ENCODE peak calls at places on chromosome 1, in seven cellular contexts. One of them, this sample, is unnamed.

GRCh38 chr1:199742547-199742946 is 285.0 kb upstream of the NR5A2 start:
- DNase-seq in esophagus squamous epithelium: no peak
- DNase-seq in gastrocnemius medialis: no peak
- DNase-seq in A549: peak; percentile 80
- DNase-seq in NB4: peak; percentile 84
- DNase-seq in sigmoid colon: no peak
- DNase-seq in ovary: no peak
- DNase-seq in this sample: no peak

GRCh38 chr1:204254031-204254661 is 40.4 kb upstream of the GOLT1A start:
- DNase-seq in esophagus squamous epithelium: no peak
- DNase-seq in gastrocnemius medialis: peak; percentile 80
- DNase-seq in A549: no peak
- DNase-seq in NB4: peak; percentile 48
- DNase-seq in sigmoid colon: peak; percentile 91
- DNase-seq in ovary: no peak
- DNase-seq in this sample: peak; percentile 94

GRCh38 chr1:100347009-100347966 is 5.0 kb upstream of the CDC14A start:
- DNase-seq in esophagus squamous epithelium: no peak
- DNase-seq in gastrocnemius medialis: no peak
- DNase-seq in A549: no peak
- DNase-seq in NB4: peak; percentile 27
- DNase-seq in sigmoid colon: no peak
- DNase-seq in ovary: no peak
- DNase-seq in this sample: no peak

GRCh38 chr1:61388586-61388985 is 306.2 kb downstream of the NFIA start:
- DNase-seq in esophagus squamous epithelium: no peak
- DNase-seq in gastrocnemius medialis: no peak
- DNase-seq in A549: no peak
- DNase-seq in NB4: no peak
- DNase-seq in sigmoid colon: no peak
- DNase-seq in ovary: no peak
- DNase-seq in this sample: no peak

GRCh38 chr1:116809181-116809508 is 54.9 kb downstream of the CD2 start:
- DNase-seq in esophagus squamous epithelium: no peak
- DNase-seq in gastrocnemius medialis: no peak
- DNase-seq in A549: no peak
- DNase-seq in NB4: no peak
- DNase-seq in sigmoid colon: no peak
- DNase-seq in ovary: no peak
- DNase-seq in this sample: no peak

GRCh38 chr1:84997667-84998600 is 1.0 kb upstream of the MCOLN2 start:
- DNase-seq in esophagus squamous epithelium: no peak
- DNase-seq in gastrocnemius medialis: no peak
- DNase-seq in A549: no peak
- DNase-seq in NB4: peak; percentile 24
- DNase-seq in sigmoid colon: no peak
- DNase-seq in ovary: no peak
- DNase-seq in this sample: no peak

GRCh38 chr1:154941332-154941995 is 4.9 kb upstream of the PMVK start:
- DNase-seq in esophagus squamous epithelium: no peak
- DNase-seq in gastrocnemius medialis: no peak
- DNase-seq in A549: no peak
- DNase-seq in NB4: no peak
- DNase-seq in sigmoid colon: no peak
- DNase-seq in ovary: peak; percentile 84
- DNase-seq in this sample: no peak

GRCh38 chr1:189627427-189627826 is 850.2 kb downstream of the BRINP3 start:
- DNase-seq in esophagus squamous epithelium: no peak
- DNase-seq in gastrocnemius medialis: no peak
- DNase-seq in A549: no peak
- DNase-seq in NB4: no peak
- DNase-seq in sigmoid colon: no peak
- DNase-seq in ovary: no peak
- DNase-seq in this sample: no peak

GRCh38 chr1:34362949-34363348 is 186.2 kb downstream of the C1orf94 start:
- DNase-seq in esophagus squamous epithelium: no peak
- DNase-seq in gastrocnemius medialis: no peak
- DNase-seq in A549: no peak
- DNase-seq in NB4: no peak
- DNase-seq in sigmoid colon: no peak
- DNase-seq in ovary: no peak
- DNase-seq in this sample: no peak

GRCh38 chr1:33429846-33430750 is 797 bp downstream of the PHC2 start:
- DNase-seq in esophagus squamous epithelium: no peak
- DNase-seq in gastrocnemius medialis: no peak
- DNase-seq in A549: peak; percentile 5
- DNase-seq in NB4: peak; percentile 41
- DNase-seq in sigmoid colon: peak; percentile 82
- DNase-seq in ovary: peak; percentile 68
- DNase-seq in this sample: peak; percentile 87

GRCh38 chr1:14570514-14570913 is 28.0 kb upstream of the KAZN start:
- DNase-seq in esophagus squamous epithelium: no peak
- DNase-seq in gastrocnemius medialis: no peak
- DNase-seq in A549: no peak
- DNase-seq in NB4: no peak
- DNase-seq in sigmoid colon: no peak
- DNase-seq in ovary: no peak
- DNase-seq in this sample: no peak

GRCh38 chr1:167276969-167277368 is 56.3 kb downstream of the POU2F1 start:
- DNase-seq in esophagus squamous epithelium: no peak
- DNase-seq in gastrocnemius medialis: no peak
- DNase-seq in A549: no peak
- DNase-seq in NB4: no peak
- DNase-seq in sigmoid colon: no peak
- DNase-seq in ovary: no peak
- DNase-seq in this sample: no peak

GRCh38 chr1:178931843-178932551 is 61.1 kb upstream of the ANGPTL1 start:
- DNase-seq in esophagus squamous epithelium: no peak
- DNase-seq in gastrocnemius medialis: peak; percentile 75
- DNase-seq in A549: no peak
- DNase-seq in NB4: peak; percentile 93
- DNase-seq in sigmoid colon: peak; percentile 96
- DNase-seq in ovary: peak; percentile 85
- DNase-seq in this sample: peak; percentile 92

GRCh38 chr1:228006034-228006792 is 585 bp upstream of the WNT3A start:
- DNase-seq in esophagus squamous epithelium: no peak
- DNase-seq in gastrocnemius medialis: no peak
- DNase-seq in A549: no peak
- DNase-seq in NB4: no peak
- DNase-seq in sigmoid colon: peak; percentile 45
- DNase-seq in ovary: peak; percentile 5
- DNase-seq in this sample: peak; percentile 77

GRCh38 chr1:230495021-230495550 is 69.0 kb upstream of the PGBD5 start:
- DNase-seq in esophagus squamous epithelium: no peak
- DNase-seq in gastrocnemius medialis: no peak
- DNase-seq in A549: no peak
- DNase-seq in NB4: no peak
- DNase-seq in sigmoid colon: no peak
- DNase-seq in ovary: no peak
- DNase-seq in this sample: no peak

GRCh38 chr1:2583871-2584341 is 2.7 kb upstream of the PRXL2B start:
- DNase-seq in esophagus squamous epithelium: no peak
- DNase-seq in gastrocnemius medialis: no peak
- DNase-seq in A549: no peak
- DNase-seq in NB4: no peak
- DNase-seq in sigmoid colon: no peak
- DNase-seq in ovary: no peak
- DNase-seq in this sample: no peak

GRCh38 chr1:8133657-8134430 is 107.7 kb upstream of the ERRFI1 start:
- DNase-seq in esophagus squamous epithelium: no peak
- DNase-seq in gastrocnemius medialis: peak; percentile 77
- DNase-seq in A549: no peak
- DNase-seq in NB4: peak; percentile 45
- DNase-seq in sigmoid colon: peak; percentile 95
- DNase-seq in ovary: peak; percentile 87
- DNase-seq in this sample: peak; percentile 84

GRCh38 chr1:178628637-178629548 is 96.2 kb upstream of the RALGPS2 start:
- DNase-seq in esophagus squamous epithelium: no peak
- DNase-seq in gastrocnemius medialis: no peak
- DNase-seq in A549: no peak
- DNase-seq in NB4: no peak
- DNase-seq in sigmoid colon: no peak
- DNase-seq in ovary: no peak
- DNase-seq in this sample: no peak

GRCh38 chr1:200992382-200993101 is 31.0 kb downstream of the KIF21B start:
- DNase-seq in esophagus squamous epithelium: no peak
- DNase-seq in gastrocnemius medialis: no peak
- DNase-seq in A549: no peak
- DNase-seq in NB4: no peak
- DNase-seq in sigmoid colon: no peak
- DNase-seq in ovary: no peak
- DNase-seq in this sample: no peak

GRCh38 chr1:23984417-23985186 is 4.5 kb upstream of the SRSF10 start:
- DNase-seq in esophagus squamous epithelium: no peak
- DNase-seq in gastrocnemius medialis: no peak
- DNase-seq in A549: no peak
- DNase-seq in NB4: no peak
- DNase-seq in sigmoid colon: no peak
- DNase-seq in ovary: no peak
- DNase-seq in this sample: no peak

DNA sequence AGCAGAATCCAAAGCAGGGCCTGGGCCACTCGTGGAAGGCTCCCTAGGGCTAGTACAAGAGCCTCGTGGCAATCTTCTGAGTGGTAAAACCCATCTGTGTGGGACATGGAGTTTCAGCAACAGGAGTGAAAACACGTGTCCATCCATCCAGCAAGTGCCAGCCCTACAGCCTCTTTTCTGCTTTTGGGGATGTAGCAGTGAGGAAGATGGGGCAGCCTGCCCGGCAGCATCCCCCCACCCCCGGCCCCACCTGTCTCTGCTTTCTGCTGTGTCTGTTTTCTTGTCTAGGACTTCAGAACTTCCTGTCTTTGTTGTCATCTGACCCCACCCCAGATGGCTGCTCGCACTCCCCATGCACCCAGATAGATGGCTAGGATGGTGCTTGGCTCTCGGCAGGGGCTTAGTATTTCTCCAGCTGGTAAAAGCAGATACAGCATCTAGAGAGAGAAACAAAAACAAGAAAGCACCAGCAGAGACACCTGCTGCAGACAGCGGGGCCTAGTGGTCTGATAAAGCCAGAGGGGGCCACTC is 1.5 kb downstream of the CPTP start:
- DNase-seq in esophagus squamous epithelium: no peak
- DNase-seq in gastrocnemius medialis: no peak
- DNase-seq in A549: no peak
- DNase-seq in NB4: no peak
- DNase-seq in sigmoid colon: no peak
- DNase-seq in ovary: no peak
- DNase-seq in this sample: no peak
- H3K4me3 ChIP-seq in esophagus squamous epithelium: peak overlapping the region; percentile 87
- H3K4me3 ChIP-seq in gastrocnemius medialis: peak overlapping the region; percentile 95
- H3K4me3 ChIP-seq in A549: no peak overlapping the region
- H3K4me3 ChIP-seq in NB4: no peak overlapping the region
- H3K4me3 ChIP-seq in sigmoid colon: peak overlapping the region; percentile 100
- H3K4me3 ChIP-seq in ovary: no peak overlapping the region
- H3K4me3 ChIP-seq in this sample: no peak overlapping the region

GRCh38 chr1:56477164-56478111 is 101.9 kb downstream of the PLPP3 start:
- DNase-seq in esophagus squamous epithelium: no peak
- DNase-seq in gastrocnemius medialis: peak; percentile 28
- DNase-seq in A549: no peak
- DNase-seq in NB4: no peak
- DNase-seq in sigmoid colon: peak; percentile 87
- DNase-seq in ovary: peak; percentile 86
- DNase-seq in this sample: no peak
- TF ChIP-seq POLR2A in esophagus squamous epithelium: peak; percentile 35
- TF ChIP-seq POLR2A in gastrocnemius medialis: no peak
- TF ChIP-seq POLR2A in A549: no peak
- TF ChIP-seq POLR2A in NB4: no peak
- TF ChIP-seq POLR2A in sigmoid colon: no peak
- TF ChIP-seq POLR2A in ovary: peak; percentile 34
- TF ChIP-seq POLR2A in this sample: no peak

GRCh38 chr1:81841795-81842194 is 41.1 kb downstream of the ADGRL2 start:
- DNase-seq in esophagus squamous epithelium: no peak
- DNase-seq in gastrocnemius medialis: no peak
- DNase-seq in A549: no peak
- DNase-seq in NB4: no peak
- DNase-seq in sigmoid colon: no peak
- DNase-seq in ovary: no peak
- DNase-seq in this sample: no peak

GRCh38 chr1:81836007-81836626 is 35.4 kb downstream of the ADGRL2 start:
- DNase-seq in esophagus squamous epithelium: no peak
- DNase-seq in gastrocnemius medialis: no peak
- DNase-seq in A549: no peak
- DNase-seq in NB4: no peak
- DNase-seq in sigmoid colon: no peak
- DNase-seq in ovary: no peak
- DNase-seq in this sample: no peak

GRCh38 chr1:81844477-81844876 is 43.7 kb downstream of the ADGRL2 start:
- DNase-seq in esophagus squamous epithelium: no peak
- DNase-seq in gastrocnemius medialis: no peak
- DNase-seq in A549: no peak
- DNase-seq in NB4: no peak
- DNase-seq in sigmoid colon: no peak
- DNase-seq in ovary: no peak
- DNase-seq in this sample: no peak

GRCh38 chr1:81838600-81839218 is 38.0 kb downstream of the ADGRL2 start:
- DNase-seq in esophagus squamous epithelium: no peak
- DNase-seq in gastrocnemius medialis: no peak
- DNase-seq in A549: no peak
- DNase-seq in NB4: no peak
- DNase-seq in sigmoid colon: no peak
- DNase-seq in ovary: no peak
- DNase-seq in this sample: no peak

GRCh38 chr1:81840805-81841204 is 40.1 kb downstream of the ADGRL2 start:
- DNase-seq in esophagus squamous epithelium: no peak
- DNase-seq in gastrocnemius medialis: no peak
- DNase-seq in A549: no peak
- DNase-seq in NB4: no peak
- DNase-seq in sigmoid colon: no peak
- DNase-seq in ovary: no peak
- DNase-seq in this sample: no peak
- H3K4me3 ChIP-seq in esophagus squamous epithelium: no peak overlapping the region
- H3K4me3 ChIP-seq in gastrocnemius medialis: no peak overlapping the region
- H3K4me3 ChIP-seq in A549: no peak overlapping the region
- H3K4me3 ChIP-seq in NB4: no peak overlapping the region
- H3K4me3 ChIP-seq in sigmoid colon: no peak overlapping the region
- H3K4me3 ChIP-seq in ovary: no peak overlapping the region
- H3K4me3 ChIP-seq in this sample: no peak overlapping the region

DNA sequence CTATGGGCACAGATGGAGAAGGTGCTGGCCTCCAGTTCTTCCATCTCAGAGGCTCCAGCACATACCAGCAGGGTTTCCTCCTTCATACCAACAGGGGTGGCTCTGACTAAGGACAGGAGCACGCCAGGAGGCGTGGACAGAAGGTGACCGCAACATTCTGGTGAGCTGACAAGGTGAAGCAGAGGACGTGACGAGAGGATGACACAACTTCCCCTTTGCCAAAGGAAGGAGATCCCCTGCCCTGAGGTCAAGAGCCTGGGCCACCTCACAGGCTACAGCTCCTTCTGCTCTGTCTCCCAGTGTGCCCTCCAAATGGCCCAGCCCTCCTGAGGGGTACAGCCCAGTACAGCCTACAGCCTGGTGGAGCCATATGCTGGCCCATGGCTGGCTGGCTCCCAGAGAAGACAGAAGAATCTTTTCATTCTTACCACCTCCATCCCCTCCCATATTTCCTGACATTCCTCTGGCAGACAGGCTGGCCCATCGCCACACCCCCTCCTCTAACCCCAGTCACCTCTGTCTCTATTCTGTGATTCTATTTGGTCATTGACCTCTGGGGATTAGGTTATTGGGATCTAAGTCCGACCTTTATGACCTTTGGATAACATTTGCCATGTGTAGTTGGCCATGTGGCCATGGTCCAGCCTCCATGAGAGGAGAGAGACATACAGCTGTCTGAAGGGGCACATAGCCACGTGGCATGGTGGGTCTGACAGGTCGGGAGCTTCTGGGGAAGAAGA is 5.1 kb upstream of the LAMB3 start:
- DNase-seq in esophagus squamous epithelium: no peak
- DNase-seq in gastrocnemius medialis: no peak
- DNase-seq in A549: no peak
- DNase-seq in NB4: peak; percentile 51
- DNase-seq in sigmoid colon: no peak
- DNase-seq in ovary: no peak
- DNase-seq in this sample: no peak
- TF ChIP-seq POLR2A in esophagus squamous epithelium: no peak
- TF ChIP-seq POLR2A in gastrocnemius medialis: no peak
- TF ChIP-seq POLR2A in A549: no peak
- TF ChIP-seq POLR2A in NB4: no peak
- TF ChIP-seq POLR2A in sigmoid colon: no peak
- TF ChIP-seq POLR2A in ovary: no peak
- TF ChIP-seq POLR2A in this sample: no peak